ENCODE peak calls at places on chromosomes 2 and 18, in four cellular contexts. A is HCT116, Q is H1, N is K562. U is an unnamed sample.

GRCh38 chr2:10620481-10620880 is 69.3 kb downstream of the NOL10 start:
- DNase-seq in A (no peak), Q (no peak), N (no peak), U (no peak)

GRCh38 chr18:5961097-5961827 is 65.9 kb upstream of the TMEM200C start:
- DNase-seq in A (no peak), Q (no peak), N (no peak), U (no peak)

GRCh38 chr2:241968417-241968816 is 98.9 kb downstream of the RTP5 start:
- DNase-seq in A (no peak), Q (no peak), N (no peak), U (no peak)

GRCh38 chr2:188787002-188787660 is 187.0 kb upstream of the COL3A1 start:
- DNase-seq in A (peak), Q (no peak), N (no peak), U (no peak)

GRCh38 chr2:223930002-223930976 is 14.8 kb downstream of the WDFY1 start:
- DNase-seq in A (no peak), Q (no peak), N (peak), U (no peak)

GRCh38 chr2:150234787-150235512 is 252.5 kb downstream of the RND3 start:
- DNase-seq in A (no peak), Q (no peak), N (no peak), U (no peak)

GRCh38 chr2:216918088-216918680 is 58.3 kb upstream of the TNP1 start:
- DNase-seq in A (peak), Q (no peak), N (no peak), U (no peak)

GRCh38 chr2:186949716-186950256 is 100.8 kb upstream of the ZSWIM2 start:
- DNase-seq in A (no peak), Q (peak), N (no peak), U (no peak)

GRCh38 chr2:226799211-226799975 is at the start of gene IRS1:
- DNase-seq in A (peak), Q (peak), N (peak), U (no peak)

GRCh38 chr2:106126295-106126694 is 67.8 kb downstream of the UXS1 start:
- DNase-seq in A (no peak), Q (no peak), N (no peak), U (no peak)

GRCh38 chr2:106126705-106127281 is 67.3 kb downstream of the UXS1 start:
- DNase-seq in A (no peak), Q (no peak), N (no peak), U (no peak)

GRCh38 chr2:106124126-106124756 is 69.9 kb downstream of the UXS1 start:
- DNase-seq in A (no peak), Q (no peak), N (no peak), U (no peak)

GRCh38 chr2:106127282-106127771 is 66.8 kb downstream of the UXS1 start:
- DNase-seq in A (no peak), Q (no peak), N (no peak), U (no peak)

DNA sequence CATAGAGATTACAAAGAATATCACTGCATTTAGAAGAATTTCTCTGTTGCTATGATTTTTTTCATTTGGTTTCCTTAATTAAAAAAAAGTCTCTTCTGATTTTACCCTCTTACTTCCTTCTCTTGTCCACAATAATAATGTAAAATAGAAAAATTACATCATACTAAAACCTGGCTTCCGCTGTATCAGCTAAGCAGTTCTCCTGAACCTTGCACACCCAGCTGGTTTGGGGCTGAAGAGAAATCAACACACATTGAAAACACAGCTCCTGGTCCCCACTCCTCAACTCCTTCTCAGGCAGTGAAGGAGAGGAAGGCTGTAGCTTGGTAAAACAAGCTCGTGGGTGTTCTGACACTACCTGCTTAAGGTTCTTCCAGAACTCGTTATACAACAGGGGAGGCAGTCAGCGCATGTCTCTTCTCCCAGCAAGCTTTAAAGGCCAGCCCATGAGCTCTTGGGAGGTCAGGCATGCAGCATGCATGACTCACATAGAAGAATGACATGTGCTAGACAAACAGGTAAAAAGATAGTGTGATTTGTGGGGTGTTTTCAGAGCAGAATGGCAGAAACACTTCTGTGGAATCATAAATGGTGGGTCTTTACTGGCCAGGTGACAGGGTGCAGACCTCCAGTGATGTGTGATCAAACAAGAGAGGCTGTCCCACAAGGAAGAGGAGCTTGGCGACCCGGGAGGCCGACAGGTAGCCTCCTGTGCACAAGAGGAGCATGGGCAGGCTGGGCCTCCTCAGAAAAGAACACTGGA is 69.1 kb downstream of the UXS1 start:
- DNase-seq in A (no peak), Q (no peak), N (no peak), U (no peak)
- TF ChIP-seq EGR1 in A (no peak), Q (no peak), N (no peak), U (no peak)

GRCh38 chr2:68110102-68110501 is 47.3 kb upstream of the C1D start:
- DNase-seq in A (no peak), Q (no peak), N (no peak), U (no peak)
- TF ChIP-seq EGR1 in A (no peak), Q (no peak), N (no peak), U (no peak)

GRCh38 chr18:61756244-61756643 is 136.6 kb downstream of the RNF152 start:
- DNase-seq in A (no peak), Q (no peak), N (no peak), U (no peak)

GRCh38 chr18:61764381-61764780 is 128.4 kb downstream of the RNF152 start:
- DNase-seq in A (no peak), Q (no peak), N (no peak), U (peak)

GRCh38 chr18:61766266-61766884 is 126.4 kb downstream of the RNF152 start:
- DNase-seq in A (no peak), Q (no peak), N (no peak), U (no peak)

GRCh38 chr18:61765097-61765496 is 127.7 kb downstream of the RNF152 start:
- DNase-seq in A (no peak), Q (no peak), N (peak), U (no peak)

GRCh38 chr18:61761875-61762274 is 130.9 kb downstream of the RNF152 start:
- DNase-seq in A (no peak), Q (no peak), N (no peak), U (no peak)
- TF ChIP-seq EGR1 in A (no peak), Q (no peak), N (no peak), U (no peak)

GRCh38 chr2:9214866-9215265 is 8.3 kb downstream of the ASAP2 start:
- DNase-seq in A (no peak), Q (no peak), N (no peak), U (no peak)
- TF ChIP-seq EGR1 in A (no peak), Q (no peak), N (no peak), U (no peak)

GRCh38 chr2:33073018-33073417 is 126.3 kb downstream of the LTBP1 start:
- DNase-seq in A (no peak), Q (no peak), N (no peak), U (no peak)

GRCh38 chr2:33068261-33068660 is 121.5 kb downstream of the LTBP1 start:
- DNase-seq in A (no peak), Q (no peak), N (no peak), U (no peak)

GRCh38 chr2:33074197-33074596 is 127.4 kb downstream of the LTBP1 start:
- DNase-seq in A (no peak), Q (no peak), N (no peak), U (no peak)

GRCh38 chr2:33071591-33071990 is 124.8 kb downstream of the LTBP1 start:
- DNase-seq in A (no peak), Q (no peak), N (no peak), U (no peak)

DNA sequence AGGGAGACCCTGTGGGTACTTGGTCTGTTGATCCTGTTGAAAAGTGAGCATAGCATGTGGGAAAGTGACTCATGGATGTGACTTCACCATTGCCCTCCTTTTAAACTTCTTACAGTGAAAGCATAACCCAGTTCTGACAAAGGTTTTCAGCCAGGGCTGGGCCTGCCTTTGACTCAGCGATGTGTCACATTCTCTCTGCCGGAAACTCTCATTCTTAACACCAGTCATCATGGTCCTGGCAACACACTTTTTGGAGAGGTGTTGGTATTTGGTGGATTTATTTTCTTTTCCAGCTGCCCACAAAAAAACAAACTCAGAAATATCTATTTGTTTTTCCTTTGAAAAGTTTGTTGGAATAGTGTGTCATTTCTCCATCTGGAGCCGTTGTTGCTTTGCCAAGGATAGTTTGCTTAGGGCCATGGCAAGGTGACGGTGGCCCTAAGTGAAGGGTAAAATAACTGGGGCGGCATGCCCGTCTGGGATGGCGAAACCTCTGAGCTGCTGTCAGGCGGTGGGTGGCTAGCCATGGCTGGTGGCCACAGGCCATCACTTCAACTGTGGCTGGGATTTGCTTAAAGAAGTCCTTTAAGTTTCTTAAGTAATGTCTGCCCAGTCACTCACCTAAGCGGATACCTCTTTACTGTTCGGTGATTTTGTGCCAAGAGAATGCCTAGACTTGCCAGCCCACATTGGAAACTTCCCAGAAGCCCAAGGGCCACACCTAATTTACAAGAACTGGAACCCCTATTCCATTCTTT is 123.3 kb downstream of the LTBP1 start:
- DNase-seq in A (peak), Q (no peak), N (peak), U (no peak)
- TF ChIP-seq EGR1 in A (no peak), Q (no peak), N (no peak), U (no peak)

GRCh38 chr2:8148260-8148880 is 533.5 kb upstream of the ID2 start:
- DNase-seq in A (peak), Q (no peak), N (no peak), U (no peak)
- TF ChIP-seq EGR1 in A (no peak), Q (no peak), N (no peak), U (no peak)

GRCh38 chr2:74566423-74567085 is 12.0 kb downstream of the DOK1 start:
- DNase-seq in A (no peak), Q (no peak), N (no peak), U (no peak)
- TF ChIP-seq EGR1 in A (no peak), Q (no peak), N (no peak), U (no peak)

GRCh38 chr2:96152301-96153165 is 7.3 kb upstream of the DUSP2 start:
- DNase-seq in A (no peak), Q (no peak), N (no peak), U (no peak)
- TF ChIP-seq EGR1 in A (no peak), Q (no peak), N (no peak), U (no peak)

GRCh38 chr2:158893057-158893456 is 75.4 kb upstream of the TANC1 start:
- DNase-seq in A (no peak), Q (no peak), N (no peak), U (no peak)
- TF ChIP-seq EGR1 in A (no peak), Q (no peak), N (no peak), U (no peak)

GRCh38 chr2:231300722-231301076 is 94.8 kb upstream of the B3GNT7 start:
- DNase-seq in A (no peak), Q (no peak), N (no peak), U (no peak)

GRCh38 chr2:231297108-231297908 is 98.2 kb upstream of the B3GNT7 start:
- DNase-seq in A (peak), Q (peak), N (peak), U (peak)

GRCh38 chr2:231299267-231299666 is 96.2 kb upstream of the B3GNT7 start:
- DNase-seq in A (no peak), Q (no peak), N (no peak), U (peak)

GRCh38 chr2:231298091-231298490 is 97.4 kb upstream of the B3GNT7 start:
- DNase-seq in A (no peak), Q (no peak), N (no peak), U (no peak)

DNA sequence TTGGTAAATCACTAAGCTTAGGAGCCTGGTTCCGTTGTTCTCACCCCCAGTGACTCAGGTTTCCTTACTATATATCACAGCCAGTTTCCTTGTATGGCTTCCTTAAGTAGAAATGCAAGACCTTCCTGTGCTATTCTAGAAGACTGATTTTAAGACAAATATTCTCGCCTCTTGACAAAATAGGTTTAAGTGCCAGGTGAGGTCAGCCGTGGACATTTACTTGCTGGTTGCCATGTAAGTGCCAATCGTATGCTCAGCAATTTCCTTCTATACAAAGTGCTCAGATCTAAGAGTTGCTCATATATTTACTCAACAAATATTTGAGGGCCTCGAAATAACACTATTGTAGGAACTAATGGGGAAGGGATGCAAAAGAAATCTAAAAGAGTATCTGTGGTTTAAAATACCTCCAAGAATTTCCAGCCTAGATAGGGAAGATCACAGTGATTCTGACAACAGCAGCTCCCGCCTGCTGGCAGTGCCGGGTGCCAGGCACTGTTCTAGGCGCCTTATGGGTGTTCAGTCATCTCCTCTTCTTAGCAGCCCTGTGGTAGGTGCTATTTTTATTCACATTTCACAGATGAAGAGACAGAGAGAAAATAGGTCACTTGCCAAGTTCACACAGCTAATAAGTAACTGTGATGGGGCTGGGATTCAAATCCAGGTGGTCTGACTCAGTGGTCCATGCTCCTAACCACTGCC is 95.3 kb upstream of the B3GNT7 start:
- DNase-seq in A (no peak), Q (no peak), N (no peak), U (peak)
- TF ChIP-seq EGR1 in A (no peak), Q (no peak), N (no peak), U (no peak)